ENCODE peak calls at places on chromosomes 5 and 9, in nine cellular contexts. One of them, this sample, is unnamed.

GRCh38 chr9:38068616-38068865 is 486 bp downstream of the SHB start:
- DNase-seq in CD8-positive, alpha-beta memory T cell: no peak
- DNase-seq in fibroblast of the aortic adventitia: peak; percentile 53
- DNase-seq in A172: peak; percentile 19
- DNase-seq in RKO: peak; percentile 57
- DNase-seq in HEK293T: peak; percentile 31
- DNase-seq in mucosa of descending colon: no peak
- DNase-seq in frontal cortex: peak; percentile 81
- DNase-seq in OCI-LY7: peak; percentile 30
- DNase-seq in this sample: no peak

GRCh38 chr5:176629853-176630680 is at the start of the genes EIF4E1B and SNCB:
- DNase-seq in CD8-positive, alpha-beta memory T cell: no peak
- DNase-seq in fibroblast of the aortic adventitia: no peak
- DNase-seq in A172: no peak
- DNase-seq in RKO: no peak
- DNase-seq in HEK293T: peak; percentile 87
- DNase-seq in mucosa of descending colon: no peak
- DNase-seq in frontal cortex: peak; percentile 57
- DNase-seq in OCI-LY7: peak; percentile 84
- DNase-seq in this sample: peak; percentile 47

GRCh38 chr9:123401879-123402513 is 46.0 kb downstream of the CRB2 start:
- DNase-seq in CD8-positive, alpha-beta memory T cell: no peak
- DNase-seq in fibroblast of the aortic adventitia: peak; percentile 56
- DNase-seq in A172: peak; percentile 49
- DNase-seq in RKO: peak; percentile 60
- DNase-seq in HEK293T: peak; percentile 77
- DNase-seq in mucosa of descending colon: no peak
- DNase-seq in frontal cortex: peak; percentile 52
- DNase-seq in OCI-LY7: peak; percentile 55
- DNase-seq in this sample: no peak

GRCh38 chr5:57175586-57175985 is 1.7 kb downstream of the GPBP1 start:
- DNase-seq in CD8-positive, alpha-beta memory T cell: no peak
- DNase-seq in fibroblast of the aortic adventitia: peak; percentile 9
- DNase-seq in A172: no peak
- DNase-seq in RKO: peak; percentile 69
- DNase-seq in HEK293T: no peak
- DNase-seq in mucosa of descending colon: no peak
- DNase-seq in frontal cortex: no peak
- DNase-seq in OCI-LY7: peak; percentile 51
- DNase-seq in this sample: peak; percentile 9

GRCh38 chr5:158407801-158408200 is 548.9 kb upstream of the CLINT1 start:
- DNase-seq in CD8-positive, alpha-beta memory T cell: no peak
- DNase-seq in fibroblast of the aortic adventitia: peak; percentile 71
- DNase-seq in A172: no peak
- DNase-seq in RKO: no peak
- DNase-seq in HEK293T: no peak
- DNase-seq in mucosa of descending colon: no peak
- DNase-seq in frontal cortex: no peak
- DNase-seq in OCI-LY7: no peak
- DNase-seq in this sample: no peak

GRCh38 chr5:31235381-31235780 is 41.9 kb downstream of the CDH6 start:
- DNase-seq in CD8-positive, alpha-beta memory T cell: no peak
- DNase-seq in fibroblast of the aortic adventitia: no peak
- DNase-seq in A172: no peak
- DNase-seq in RKO: no peak
- DNase-seq in HEK293T: no peak
- DNase-seq in mucosa of descending colon: no peak
- DNase-seq in frontal cortex: no peak
- DNase-seq in OCI-LY7: peak; percentile 5
- DNase-seq in this sample: no peak

GRCh38 chr5:57436586-57436985 is 46.0 kb downstream of the ACTBL2 start:
- DNase-seq in CD8-positive, alpha-beta memory T cell: no peak
- DNase-seq in fibroblast of the aortic adventitia: no peak
- DNase-seq in A172: no peak
- DNase-seq in RKO: no peak
- DNase-seq in HEK293T: no peak
- DNase-seq in mucosa of descending colon: no peak
- DNase-seq in frontal cortex: no peak
- DNase-seq in OCI-LY7: no peak
- DNase-seq in this sample: no peak

GRCh38 chr5:74212336-74212735 is 428.2 kb downstream of the ENC1 start:
- DNase-seq in CD8-positive, alpha-beta memory T cell: no peak
- DNase-seq in fibroblast of the aortic adventitia: peak; percentile 16
- DNase-seq in A172: peak; percentile 33
- DNase-seq in RKO: no peak
- DNase-seq in HEK293T: peak; percentile 59
- DNase-seq in mucosa of descending colon: no peak
- DNase-seq in frontal cortex: no peak
- DNase-seq in OCI-LY7: peak; percentile 35
- DNase-seq in this sample: no peak

GRCh38 chr9:20532584-20532983 is 89.7 kb downstream of the MLLT3 start:
- DNase-seq in CD8-positive, alpha-beta memory T cell: no peak
- DNase-seq in fibroblast of the aortic adventitia: no peak
- DNase-seq in A172: no peak
- DNase-seq in RKO: no peak
- DNase-seq in HEK293T: no peak
- DNase-seq in mucosa of descending colon: no peak
- DNase-seq in frontal cortex: no peak
- DNase-seq in OCI-LY7: no peak
- DNase-seq in this sample: no peak

GRCh38 chr5:151483176-151483575 is 35.8 kb downstream of the SLC36A1 start:
- DNase-seq in CD8-positive, alpha-beta memory T cell: no peak
- DNase-seq in fibroblast of the aortic adventitia: no peak
- DNase-seq in A172: no peak
- DNase-seq in RKO: no peak
- DNase-seq in HEK293T: no peak
- DNase-seq in mucosa of descending colon: no peak
- DNase-seq in frontal cortex: no peak
- DNase-seq in OCI-LY7: no peak
- DNase-seq in this sample: no peak

GRCh38 chr5:157076558-157076957 is 17.6 kb upstream of the HAVCR1 start:
- DNase-seq in CD8-positive, alpha-beta memory T cell: no peak
- DNase-seq in fibroblast of the aortic adventitia: peak; percentile 23
- DNase-seq in A172: peak; percentile 71
- DNase-seq in RKO: peak; percentile 28
- DNase-seq in HEK293T: no peak
- DNase-seq in mucosa of descending colon: no peak
- DNase-seq in frontal cortex: no peak
- DNase-seq in OCI-LY7: no peak
- DNase-seq in this sample: no peak

GRCh38 chr9:134670851-134671281 is 29.3 kb downstream of the COL5A1 start:
- DNase-seq in CD8-positive, alpha-beta memory T cell: no peak
- DNase-seq in fibroblast of the aortic adventitia: no peak
- DNase-seq in A172: no peak
- DNase-seq in RKO: no peak
- DNase-seq in HEK293T: no peak
- DNase-seq in mucosa of descending colon: peak; percentile 40
- DNase-seq in frontal cortex: no peak
- DNase-seq in OCI-LY7: no peak
- DNase-seq in this sample: no peak

GRCh38 chr5:646396-647201 is 34.5 kb downstream of the CEP72 start:
- DNase-seq in CD8-positive, alpha-beta memory T cell: no peak
- DNase-seq in fibroblast of the aortic adventitia: no peak
- DNase-seq in A172: no peak
- DNase-seq in RKO: no peak
- DNase-seq in HEK293T: no peak
- DNase-seq in mucosa of descending colon: peak; percentile 39
- DNase-seq in frontal cortex: no peak
- DNase-seq in OCI-LY7: no peak
- DNase-seq in this sample: no peak

GRCh38 chr5:134003064-134003956 is 1.5 kb downstream of the VDAC1 start:
- DNase-seq in CD8-positive, alpha-beta memory T cell: no peak
- DNase-seq in fibroblast of the aortic adventitia: no peak
- DNase-seq in A172: no peak
- DNase-seq in RKO: peak; percentile 26
- DNase-seq in HEK293T: no peak
- DNase-seq in mucosa of descending colon: no peak
- DNase-seq in frontal cortex: no peak
- DNase-seq in OCI-LY7: no peak
- DNase-seq in this sample: no peak

GRCh38 chr9:105879181-105879580 is 184.8 kb downstream of the TMEM38B start:
- DNase-seq in CD8-positive, alpha-beta memory T cell: no peak
- DNase-seq in fibroblast of the aortic adventitia: no peak
- DNase-seq in A172: no peak
- DNase-seq in RKO: no peak
- DNase-seq in HEK293T: no peak
- DNase-seq in mucosa of descending colon: no peak
- DNase-seq in frontal cortex: no peak
- DNase-seq in OCI-LY7: no peak
- DNase-seq in this sample: no peak

GRCh38 chr5:93598141-93598996 is 15.3 kb downstream of the NR2F1 start:
- DNase-seq in CD8-positive, alpha-beta memory T cell: no peak
- DNase-seq in fibroblast of the aortic adventitia: no peak
- DNase-seq in A172: no peak
- DNase-seq in RKO: no peak
- DNase-seq in HEK293T: peak; percentile 40
- DNase-seq in mucosa of descending colon: no peak
- DNase-seq in frontal cortex: no peak
- DNase-seq in OCI-LY7: no peak
- DNase-seq in this sample: no peak

This sample was measured in stimulated activated naive B cell treated with anti-CD40 and anti-IgM and Interleukin-4, amounts not matched to agents 10 μg/mL and 1 μg/mL and 100 μg/mL, for 72 hours.